ENCODE peak calls at places on chromosomes 3 and 15, in six cellular contexts. X is PC-3, V is PC-9, O is MM.1S, Z is mammary epithelial cell, T is GM23248. F is an unnamed sample.

GRCh38 chr15:31338879-31339557 is 12.4 kb downstream of the KLF13 start:
- DNase-seq in X (peak), V (no peak), O (no peak), Z (peak), T (peak), F (peak)

GRCh38 chr15:70361891-70362290 is 264.2 kb upstream of the TLE3 start:
- DNase-seq in X (no peak), V (no peak), O (no peak), Z (no peak), T (no peak), F (no peak)

GRCh38 chr15:85518979-85519761 is 138.8 kb downstream of the AKAP13 start:
- DNase-seq in X (no peak), V (no peak), O (no peak), Z (no peak), T (peak), F (no peak)

GRCh38 chr3:30399394-30400181 is 206.8 kb upstream of the TGFBR2 start:
- DNase-seq in X (peak), V (no peak), O (no peak), Z (peak), T (no peak), F (no peak)

GRCh38 chr15:38253448-38253847 is 812 bp downstream of the SPRED1 start:
- DNase-seq in X (peak), V (peak), O (no peak), Z (peak), T (peak), F (peak)

GRCh38 chr3:99920530-99921376 is 103.1 kb downstream of the CMSS1 start:
- DNase-seq in X (peak), V (no peak), O (no peak), Z (peak), T (peak), F (peak)

GRCh38 chr15:91424001-91424400 is 323.9 kb downstream of the SV2B start:
- DNase-seq in X (no peak), V (no peak), O (no peak), Z (no peak), T (no peak), F (no peak)

GRCh38 chr3:14514323-14514720 is 25.8 kb downstream of the GRIP2 start:
- DNase-seq in X (no peak), V (no peak), O (no peak), Z (peak), T (no peak), F (no peak)

GRCh38 chr15:51678081-51678480 is 3.2 kb upstream of the SCG3 start:
- DNase-seq in X (peak), V (no peak), O (no peak), Z (peak), T (peak), F (no peak)

GRCh38 chr3:120177907-120178306 is 83.7 kb upstream of the GSK3B start:
- DNase-seq in X (peak), V (no peak), O (no peak), Z (no peak), T (peak), F (no peak)

GRCh38 chr3:177705976-177706866 is 508.9 kb upstream of the TBL1XR1 start:
- DNase-seq in X (no peak), V (no peak), O (no peak), Z (no peak), T (no peak), F (no peak)

GRCh38 chr3:52596658-52597265 is 60.4 kb downstream of the UQCC5 start:
- DNase-seq in X (no peak), V (no peak), O (no peak), Z (no peak), T (no peak), F (no peak)

GRCh38 chr15:90099868-90100854 is 2.1 kb downstream of the IDH2 start:
- DNase-seq in X (no peak), V (peak), O (peak), Z (peak), T (peak), F (no peak)

GRCh38 chr3:176430244-176430893 is 766.9 kb downstream of the TBL1XR1 start:
- DNase-seq in X (peak), V (peak), O (peak), Z (peak), T (peak), F (peak)

GRCh38 chr3:45972534-45973402 is 22.9 kb downstream of the FYCO1 start:
- DNase-seq in X (peak), V (peak), O (peak), Z (peak), T (peak), F (no peak)

GRCh38 chr3:11088066-11088465 is 66.2 kb upstream of the HRH1 start:
- DNase-seq in X (no peak), V (no peak), O (no peak), Z (no peak), T (no peak), F (no peak)

GRCh38 chr3:182837855-182838454 is 44.7 kb downstream of the ATP11B start:
- DNase-seq in X (peak), V (peak), O (peak), Z (peak), T (peak), F (peak)

GRCh38 chr15:88649753-88650551 is 11.1 kb downstream of the ISG20 start:
- DNase-seq in X (no peak), V (no peak), O (no peak), Z (no peak), T (no peak), F (no peak)

GRCh38 chr15:31499236-31499952 is 172.8 kb downstream of the KLF13 start:
- DNase-seq in X (no peak), V (no peak), O (no peak), Z (no peak), T (no peak), F (no peak)

GRCh38 chr3:149968216-149968615 is 2.5 kb downstream of the PFN2 start:
- DNase-seq in X (peak), V (no peak), O (no peak), Z (peak), T (peak), F (no peak)

GRCh38 chr3:88219138-88219792 is 69.5 kb downstream of the C3orf38 start:
- DNase-seq in X (peak), V (no peak), O (peak), Z (peak), T (peak), F (peak)

GRCh38 chr3:77038468-77038927 is 1.4 kb upstream of the ROBO2 start:
- DNase-seq in X (peak), V (no peak), O (peak), Z (peak), T (peak), F (peak)

GRCh38 chr3:77041756-77042155 is 1.9 kb downstream of the ROBO2 start:
- DNase-seq in X (no peak), V (no peak), O (no peak), Z (no peak), T (no peak), F (no peak)

GRCh38 chr3:77038928-77039605 is 832 bp upstream of the ROBO2 start:
- DNase-seq in X (no peak), V (no peak), O (no peak), Z (peak), T (peak), F (no peak)

GRCh38 chr3:77041156-77041696 is 1.3 kb downstream of the ROBO2 start:
- DNase-seq in X (no peak), V (no peak), O (no peak), Z (no peak), T (no peak), F (no peak)

DNA sequence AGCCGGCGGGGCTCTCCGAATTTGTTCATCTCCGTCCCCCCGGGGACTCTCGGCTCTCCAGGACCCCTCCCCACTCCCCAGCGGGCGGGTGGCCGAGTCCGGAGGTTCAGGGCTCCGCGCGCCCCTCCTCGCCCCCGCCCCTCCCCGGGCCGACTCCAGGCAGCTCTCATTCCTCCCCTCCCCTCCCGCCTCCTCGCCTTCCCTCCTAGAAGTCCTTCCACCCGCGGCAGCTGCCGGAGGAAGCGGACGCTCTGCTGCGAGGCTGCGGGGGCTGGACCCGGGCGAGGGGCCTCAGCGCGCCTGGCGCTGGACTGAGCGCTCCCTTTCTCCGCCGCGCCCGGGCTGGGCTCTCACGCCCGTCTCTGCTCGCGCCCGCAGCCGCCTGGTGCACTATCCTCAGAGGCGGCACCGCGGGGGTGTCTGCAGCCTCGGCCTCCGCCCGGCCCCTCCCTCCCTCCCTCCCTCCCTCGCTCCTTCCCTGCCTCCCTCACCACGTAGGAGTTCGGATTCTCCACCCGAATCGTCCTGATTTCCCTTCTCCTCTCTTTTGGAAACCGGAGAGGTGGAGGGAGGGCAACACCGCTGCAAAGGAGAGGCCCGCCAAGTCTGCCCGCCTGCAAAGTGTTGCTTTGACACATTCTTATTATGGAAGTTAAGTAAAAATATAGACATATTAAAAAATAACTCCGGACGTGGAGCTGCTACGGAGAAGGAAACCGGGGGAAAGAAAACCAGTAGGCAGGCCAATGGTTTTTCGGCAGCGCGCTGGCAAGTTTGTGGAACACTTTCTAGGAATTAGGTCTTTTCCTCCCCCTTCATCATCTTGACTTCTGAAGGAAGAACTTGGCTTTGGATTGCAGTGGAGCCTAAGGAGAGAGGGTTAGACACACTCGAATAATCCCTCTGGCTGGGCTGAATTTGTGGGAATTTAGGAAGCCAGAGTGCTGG is at the start of gene ROBO2:
- DNase-seq in X (no peak), V (no peak), O (no peak), Z (peak), T (peak), F (no peak)
- TF ChIP-seq EZH2 in X (no peak), V (no peak), O (no peak), Z (no peak), T (peak), F (no peak)

DNA sequence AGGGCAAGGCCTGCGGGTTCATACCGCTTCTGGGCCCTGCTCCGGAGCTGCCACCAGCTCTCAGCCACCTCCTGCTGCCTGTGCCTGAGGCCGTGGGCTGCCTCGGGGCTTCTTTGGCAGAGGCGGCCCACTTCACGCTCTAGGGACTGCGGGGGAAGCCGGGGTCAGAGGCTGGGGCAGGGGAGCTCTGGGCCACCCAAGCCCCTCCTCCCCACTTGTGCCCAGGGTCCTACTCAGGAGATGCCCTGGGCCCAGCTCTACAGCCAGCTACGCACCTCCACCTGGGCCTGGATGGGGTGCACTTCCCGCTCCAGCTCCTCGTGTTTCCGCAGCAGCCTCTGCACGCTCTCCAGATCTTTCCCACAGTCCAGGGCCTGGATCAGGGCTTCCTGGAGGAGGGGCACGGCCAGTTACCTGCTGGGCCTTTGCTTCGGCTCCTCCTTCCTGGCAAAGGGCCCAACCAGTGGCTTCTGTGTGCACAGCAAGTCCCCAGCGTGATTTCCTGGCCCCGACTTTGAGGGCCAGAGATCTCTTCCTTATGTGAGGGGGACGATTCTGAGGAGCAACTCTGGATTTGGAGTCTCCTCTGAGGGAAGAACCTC is 24.0 kb downstream of the PLA2G4B start:
- DNase-seq in X (peak), V (no peak), O (no peak), Z (no peak), T (no peak), F (no peak)
- H2AFZ ChIP-seq in X (no peak), V (no peak), O (no peak), Z (no peak), T (no peak), F (no peak)

DNA sequence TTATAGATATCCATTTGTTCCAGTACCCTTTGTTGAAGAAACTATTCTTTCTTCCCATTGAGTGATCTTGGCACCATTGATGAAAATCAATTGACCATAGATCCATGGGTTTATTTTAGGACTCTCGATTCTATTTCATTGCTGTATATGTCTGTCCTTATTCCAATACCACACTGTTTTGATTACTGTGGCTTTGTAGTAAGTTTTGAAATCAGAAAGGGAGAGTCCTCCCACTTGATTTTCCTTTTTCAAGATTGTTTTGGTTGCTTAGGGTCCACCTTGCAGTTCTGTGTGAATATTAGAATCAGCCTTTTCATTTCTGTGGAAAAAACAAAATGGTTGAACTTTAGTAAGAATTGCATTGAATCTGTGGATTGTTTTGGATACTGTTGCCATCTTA is 20.6 kb upstream of the IL20RB start:
- DNase-seq in X (no peak), V (no peak), O (no peak), Z (no peak), T (no peak), F (no peak)
- TF ChIP-seq EZH2 in X (no peak), V (no peak), O (no peak), Z (no peak), T (no peak), F (no peak)

GRCh38 chr3:159640220-159640619 is 348.4 kb upstream of the IL12A start:
- DNase-seq in X (no peak), V (no peak), O (no peak), Z (no peak), T (no peak), F (no peak)

GRCh38 chr3:159634414-159634813 is 354.2 kb upstream of the IL12A start:
- DNase-seq in X (peak), V (no peak), O (no peak), Z (no peak), T (peak), F (no peak)

GRCh38 chr3:159632847-159633246 is 355.8 kb upstream of the IL12A start:
- DNase-seq in X (peak), V (peak), O (no peak), Z (no peak), T (no peak), F (no peak)

GRCh38 chr3:159635047-159635641 is 353.5 kb upstream of the IL12A start:
- DNase-seq in X (peak), V (peak), O (no peak), Z (peak), T (peak), F (no peak)

DNA sequence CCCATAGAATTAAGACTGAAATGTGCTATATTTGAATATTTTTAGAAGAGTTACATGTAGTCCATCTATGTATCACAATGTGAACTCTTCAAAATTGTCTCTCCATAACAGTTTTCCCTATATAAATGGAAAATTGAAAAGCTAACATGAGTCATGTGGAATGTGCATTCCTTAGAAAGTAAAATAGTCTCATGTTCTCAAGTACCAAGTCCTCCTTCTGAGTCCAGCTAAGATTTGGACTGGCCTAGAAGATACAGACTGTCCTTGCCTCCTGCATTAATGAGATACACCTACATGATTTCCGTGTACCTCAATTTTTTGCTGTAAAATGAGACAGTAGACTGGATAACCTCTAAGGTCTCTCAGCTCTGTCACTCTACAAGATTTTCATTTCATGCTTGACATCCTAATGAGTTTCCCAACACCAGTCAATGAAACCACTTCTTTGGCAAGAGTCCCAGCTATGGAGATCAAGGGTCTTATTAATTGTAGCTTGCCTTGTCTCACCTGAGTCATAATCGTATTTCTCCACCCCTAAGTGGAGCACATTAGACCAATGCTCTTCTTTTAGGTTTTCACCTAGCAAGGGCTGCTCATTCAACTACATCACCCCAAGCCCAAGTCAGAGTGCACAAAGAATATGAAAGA is 350.6 kb upstream of the IL12A start:
- DNase-seq in X (peak), V (peak), O (no peak), Z (no peak), T (peak), F (no peak)
- H2AFZ ChIP-seq in X (no peak), V (no peak), O (no peak), Z (no peak), T (no peak), F (no peak)

DNA sequence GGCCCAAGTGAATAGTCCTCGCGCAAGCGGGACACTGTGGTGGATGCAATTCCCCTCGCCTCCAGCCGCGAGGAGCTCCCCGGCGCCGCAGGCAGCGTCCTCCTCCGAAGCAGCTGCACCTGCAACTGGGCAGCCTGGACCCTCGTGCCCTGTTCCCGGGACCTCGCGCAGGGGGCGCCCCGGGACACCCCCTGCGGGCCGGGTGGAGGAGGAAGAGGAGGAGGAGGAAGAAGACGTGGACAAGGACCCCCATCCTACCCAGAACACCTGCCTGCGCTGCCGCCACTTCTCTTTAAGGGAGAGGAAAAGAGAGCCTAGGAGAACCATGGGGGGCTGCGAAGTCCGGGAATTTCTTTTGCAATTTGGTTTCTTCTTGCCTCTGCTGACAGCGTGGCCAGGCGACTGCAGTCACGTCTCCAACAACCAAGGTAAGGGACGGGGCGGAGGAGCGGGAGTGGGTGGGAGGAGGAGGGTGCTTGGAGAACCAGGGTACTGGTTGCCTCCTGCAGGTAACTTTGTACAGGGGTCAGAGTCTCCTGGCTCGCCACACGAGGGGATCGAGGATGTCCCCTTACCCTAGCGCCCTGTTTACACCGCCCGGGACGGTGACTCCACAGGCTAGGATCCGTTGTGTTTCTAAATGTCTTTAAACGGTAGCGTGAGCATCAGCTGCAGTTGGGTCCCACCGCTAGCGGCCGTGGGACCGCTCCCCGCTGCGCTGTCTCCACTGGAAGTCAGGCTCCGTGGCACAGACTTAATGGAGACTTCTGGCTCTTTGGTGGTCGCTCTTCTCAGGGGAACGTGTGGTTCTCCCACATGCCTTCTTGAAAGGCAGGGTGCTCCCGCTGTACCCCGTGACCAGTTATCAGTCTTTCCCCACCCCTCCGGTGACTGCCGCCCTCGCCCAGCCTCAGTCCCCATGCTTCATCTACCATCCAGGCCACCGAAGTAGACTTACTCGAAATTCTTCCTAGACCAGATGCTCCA is at the start of gene EPHA6:
- DNase-seq in X (no peak), V (no peak), O (no peak), Z (no peak), T (peak), F (no peak)
- TF ChIP-seq EZH2 in X (no peak), V (no peak), O (no peak), Z (no peak), T (peak), F (peak)

GRCh38 chr15:101536166-101536874 is 46.8 kb upstream of the PCSK6 start:
- DNase-seq in X (no peak), V (no peak), O (no peak), Z (peak), T (no peak), F (no peak)

GRCh38 chr15:101532865-101533264 is 43.4 kb upstream of the PCSK6 start:
- DNase-seq in X (no peak), V (no peak), O (no peak), Z (no peak), T (no peak), F (no peak)

GRCh38 chr15:101533371-101534140 is 44.0 kb upstream of the PCSK6 start:
- DNase-seq in X (no peak), V (no peak), O (no peak), Z (no peak), T (no peak), F (no peak)

GRCh38 chr15:101535170-101535902 is 45.8 kb upstream of the PCSK6 start:
- DNase-seq in X (no peak), V (no peak), O (no peak), Z (no peak), T (no peak), F (no peak)

GRCh38 chr15:101534376-101534970 is 45.0 kb upstream of the PCSK6 start:
- DNase-seq in X (no peak), V (no peak), O (no peak), Z (no peak), T (no peak), F (no peak)
- H2AFZ ChIP-seq in X (no peak), V (no peak), O (no peak), Z (no peak), T (no peak), F (no peak)

GRCh38 chr3:68009865-68010264 is 355.5 kb upstream of the SUCLG2 start:
- DNase-seq in X (no peak), V (no peak), O (no peak), Z (no peak), T (no peak), F (no peak)

GRCh38 chr3:68007621-68008226 is 353.3 kb upstream of the SUCLG2 start:
- DNase-seq in X (no peak), V (no peak), O (no peak), Z (no peak), T (no peak), F (no peak)
- TF ChIP-seq EZH2 in X (no peak), V (no peak), O (no peak), Z (no peak), T (no peak), F (no peak)